ENCODE peak calls at places on chromosomes 5 and 9, in six cellular contexts. E is AG08395; U is effector memory CD4-positive, alpha-beta T cell; B is putamen; D is dermis blood vessel endothelial cell; S is HS-27A. M is an unnamed sample.

GRCh38 chr5:102090770-102091169 is 205.3 kb downstream of the SLCO4C1 start:
- DNase-seq in E (no peak), U (no peak), B (no peak), D (peak), S (no peak), M (peak)

GRCh38 chr5:126917918-126918623 is 112.3 kb downstream of the MARCHF3 start:
- DNase-seq in E (no peak), U (no peak), B (no peak), D (peak), S (no peak), M (no peak)

GRCh38 chr9:3804148-3804547 is 278.3 kb upstream of the RFX3 start:
- DNase-seq in E (peak), U (no peak), B (no peak), D (no peak), S (no peak), M (no peak)

GRCh38 chr5:42944989-42945388 is 95.1 kb downstream of the ANXA2R start:
- DNase-seq in E (peak), U (no peak), B (no peak), D (peak), S (peak), M (peak)

GRCh38 chr9:30574355-30575151 is 1809.9 kb upstream of the ACO1 start:
- DNase-seq in E (no peak), U (no peak), B (peak), D (no peak), S (no peak), M (no peak)

GRCh38 chr5:58410441-58410840 is 49.4 kb downstream of the PLK2 start:
- DNase-seq in E (peak), U (no peak), B (no peak), D (peak), S (peak), M (peak)

GRCh38 chr9:137192859-137193258 is 4.4 kb downstream of the SSNA1 start:
- DNase-seq in E (no peak), U (no peak), B (no peak), D (no peak), S (no peak), M (no peak)

GRCh38 chr5:14930486-14930885 is 58.9 kb upstream of the ANKH start:
- DNase-seq in E (no peak), U (no peak), B (no peak), D (no peak), S (no peak), M (no peak)

GRCh38 chr9:97307091-97307490 is 368 bp upstream of the CCDC180 start:
- DNase-seq in E (peak), U (no peak), B (peak), D (peak), S (no peak), M (no peak)

GRCh38 chr5:107867266-107867665 is 196.5 kb upstream of the EFNA5 start:
- DNase-seq in E (no peak), U (no peak), B (no peak), D (no peak), S (no peak), M (no peak)

GRCh38 chr5:141848771-141849370 is 29.3 kb downstream of the PCDH1 start:
- DNase-seq in E (no peak), U (no peak), B (no peak), D (peak), S (peak), M (peak)

GRCh38 chr9:33162721-33163311 is 4.3 kb downstream of the B4GALT1 start:
- DNase-seq in E (peak), U (no peak), B (no peak), D (no peak), S (no peak), M (no peak)

GRCh38 chr9:70945301-70945700 is 176.1 kb downstream of the TRPM3 start:
- DNase-seq in E (no peak), U (no peak), B (no peak), D (no peak), S (no peak), M (no peak)

GRCh38 chr5:7753596-7753995 is 97.3 kb downstream of the CFAP90 start:
- DNase-seq in E (no peak), U (no peak), B (no peak), D (no peak), S (no peak), M (peak)

GRCh38 chr9:37582548-37583157 is 6.5 kb upstream of the FBXO10 start:
- DNase-seq in E (peak), U (no peak), B (no peak), D (peak), S (no peak), M (peak)

GRCh38 chr5:64784451-64785025 is 15.8 kb downstream of the CWC27 start:
- DNase-seq in E (peak), U (peak), B (peak), D (peak), S (no peak), M (peak)

GRCh38 chr9:75664597-75664996 is 225.9 kb upstream of the PCSK5 start:
- DNase-seq in E (no peak), U (no peak), B (no peak), D (no peak), S (no peak), M (no peak)

GRCh38 chr5:81856948-81857928 is 106.3 kb upstream of the SSBP2 start:
- DNase-seq in E (no peak), U (no peak), B (peak), D (peak), S (no peak), M (peak)

GRCh38 chr5:1824903-1825841 is 24.0 kb downstream of the NDUFS6 start:
- DNase-seq in E (no peak), U (no peak), B (no peak), D (no peak), S (no peak), M (no peak)

GRCh38 chr9:119366909-119367690 is 2.1 kb downstream of the BRINP1 start:
- DNase-seq in E (no peak), U (no peak), B (no peak), D (no peak), S (no peak), M (no peak)

GRCh38 chr9:134328841-134329575 is 2.8 kb downstream of the RXRA start:
- DNase-seq in E (no peak), U (no peak), B (no peak), D (no peak), S (no peak), M (no peak)

GRCh38 chr9:70052768-70053167 is 9.1 kb downstream of the MAMDC2 start:
- DNase-seq in E (no peak), U (no peak), B (no peak), D (no peak), S (no peak), M (no peak)

GRCh38 chr9:86804011-86804410 is 143.3 kb downstream of the GAS1 start:
- DNase-seq in E (no peak), U (no peak), B (no peak), D (no peak), S (no peak), M (no peak)

GRCh38 chr5:93208156-93208895 is 372.7 kb downstream of the NR2F1-AS1 start:
- DNase-seq in E (peak), U (no peak), B (no peak), D (no peak), S (no peak), M (no peak)

GRCh38 chr5:138720840-138721239 is 32.4 kb upstream of the CTNNA1 start:
- DNase-seq in E (no peak), U (no peak), B (no peak), D (no peak), S (no peak), M (no peak)

GRCh38 chr5:103259705-103260355 is 1.3 kb downstream of the MACIR start:
- DNase-seq in E (peak), U (no peak), B (peak), D (no peak), S (no peak), M (peak)

GRCh38 chr9:89710689-89711088 is 105.9 kb downstream of the GADD45G start:
- DNase-seq in E (peak), U (no peak), B (no peak), D (no peak), S (no peak), M (no peak)